ENCODE peak calls at places on chromosomes 5 and 9, in six cellular contexts. One of them, this sample, is unnamed.

GRCh38 chr5:133236976-133237375 is 185.2 kb downstream of the HSPA4 start:
- DNase-seq in progenitor cell of endocrine pancreas: no peak
- DNase-seq in GM13976: no peak
- DNase-seq in lower leg skin: no peak
- DNase-seq in mesothelial cell of epicardium: no peak
- DNase-seq in body of pancreas: no peak
- DNase-seq in this sample: no peak

GRCh38 chr5:39211773-39212172 is 7.6 kb downstream of the FYB1 start:
- DNase-seq in GM13976: no peak
- DNase-seq in body of pancreas: no peak
- DNase-seq in lower leg skin: no peak
- DNase-seq in progenitor cell of endocrine pancreas: no peak
- DNase-seq in mesothelial cell of epicardium: no peak
- DNase-seq in this sample: no peak

GRCh38 chr9:114958021-114958846 is 27.8 kb upstream of the TNFSF8 start:
- DNase-seq in body of pancreas: peak
- DNase-seq in GM13976: no peak
- DNase-seq in lower leg skin: peak
- DNase-seq in mesothelial cell of epicardium: no peak
- DNase-seq in progenitor cell of endocrine pancreas: no peak
- DNase-seq in this sample: no peak

GRCh38 chr5:96968614-96969013 is 32.7 kb downstream of the LNPEP start:
- DNase-seq in mesothelial cell of epicardium: no peak
- DNase-seq in lower leg skin: no peak
- DNase-seq in body of pancreas: no peak
- DNase-seq in GM13976: no peak
- DNase-seq in progenitor cell of endocrine pancreas: no peak
- DNase-seq in this sample: no peak

GRCh38 chr9:109331353-109331752 is 10.5 kb upstream of the EPB41L4B start:
- DNase-seq in body of pancreas: peak
- DNase-seq in progenitor cell of endocrine pancreas: no peak
- DNase-seq in mesothelial cell of epicardium: no peak
- DNase-seq in lower leg skin: peak
- DNase-seq in GM13976: no peak
- DNase-seq in this sample: no peak

GRCh38 chr5:53035868-53036381 is 46.8 kb downstream of the ITGA2 start:
- DNase-seq in GM13976: peak
- DNase-seq in mesothelial cell of epicardium: no peak
- DNase-seq in body of pancreas: no peak
- DNase-seq in progenitor cell of endocrine pancreas: no peak
- DNase-seq in lower leg skin: no peak
- DNase-seq in this sample: no peak

GRCh38 chr5:113321266-113321665 is 113.5 kb downstream of the TSSK1B start:
- DNase-seq in lower leg skin: no peak
- DNase-seq in GM13976: no peak
- DNase-seq in mesothelial cell of epicardium: no peak
- DNase-seq in progenitor cell of endocrine pancreas: no peak
- DNase-seq in body of pancreas: no peak
- DNase-seq in this sample: no peak

GRCh38 chr5:172763120-172763464 is 7.9 kb downstream of the DUSP1 start:
- DNase-seq in body of pancreas: no peak
- DNase-seq in GM13976: no peak
- DNase-seq in mesothelial cell of epicardium: no peak
- DNase-seq in progenitor cell of endocrine pancreas: no peak
- DNase-seq in lower leg skin: no peak
- DNase-seq in this sample: no peak

GRCh38 chr5:121630402-121630801 is 221.3 kb upstream of the FTMT start:
- DNase-seq in progenitor cell of endocrine pancreas: no peak
- DNase-seq in mesothelial cell of epicardium: no peak
- DNase-seq in body of pancreas: no peak
- DNase-seq in GM13976: no peak
- DNase-seq in lower leg skin: no peak
- DNase-seq in this sample: no peak
- TF ChIP-seq CTCF in progenitor cell of endocrine pancreas: no peak
- TF ChIP-seq CTCF in mesothelial cell of epicardium: no peak
- TF ChIP-seq CTCF in body of pancreas: no peak
- TF ChIP-seq CTCF in GM13976: no peak
- TF ChIP-seq CTCF in lower leg skin: no peak
- TF ChIP-seq CTCF in this sample: peak

DNA sequence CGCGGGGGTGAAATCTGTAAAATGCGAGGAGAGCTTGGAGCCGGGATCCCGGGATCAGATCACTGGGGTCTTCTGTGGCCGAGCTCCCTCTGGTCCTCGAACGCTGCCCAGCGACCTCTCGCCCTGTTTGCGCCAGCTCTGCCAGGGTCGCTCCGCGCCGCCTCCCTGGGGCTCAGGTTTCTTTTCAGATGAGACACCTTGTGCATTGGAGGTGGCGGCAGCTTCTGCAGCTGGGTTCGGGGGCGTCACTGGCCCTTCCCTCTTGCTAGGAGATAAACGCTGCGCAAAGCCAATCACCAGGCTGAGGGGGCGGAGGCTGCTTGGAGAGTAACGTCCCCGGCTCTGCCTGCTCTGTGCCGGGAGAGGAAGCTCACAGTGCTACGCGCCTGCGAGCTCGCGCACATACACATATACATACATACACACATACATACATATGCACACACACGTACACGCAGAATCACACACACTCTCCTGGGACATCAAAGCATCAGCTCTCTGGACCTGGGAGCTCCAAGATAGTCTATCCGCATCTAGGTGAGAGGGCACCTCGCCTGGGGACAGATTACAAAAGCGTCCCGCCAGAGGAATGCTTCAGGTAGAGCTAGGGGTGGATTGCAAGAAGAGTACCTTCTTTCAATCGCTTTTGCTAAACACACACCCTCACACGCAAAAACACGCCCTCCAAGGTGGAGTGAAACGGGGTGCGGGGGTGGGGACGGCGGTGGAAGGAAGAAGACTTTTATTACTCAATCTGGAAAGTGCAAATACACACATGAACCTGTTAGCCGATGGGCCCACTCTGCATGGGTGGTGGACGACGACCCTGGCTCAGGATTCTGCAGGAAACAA is at the start of gene ST8SIA4:
- DNase-seq in progenitor cell of endocrine pancreas: peak
- DNase-seq in body of pancreas: peak
- DNase-seq in lower leg skin: peak
- DNase-seq in GM13976: peak
- DNase-seq in mesothelial cell of epicardium: peak
- DNase-seq in this sample: no peak
- TF ChIP-seq CTCF in progenitor cell of endocrine pancreas: no peak
- TF ChIP-seq CTCF in body of pancreas: no peak
- TF ChIP-seq CTCF in lower leg skin: no peak
- TF ChIP-seq CTCF in GM13976: no peak
- TF ChIP-seq CTCF in mesothelial cell of epicardium: no peak
- TF ChIP-seq CTCF in this sample: no peak

DNA sequence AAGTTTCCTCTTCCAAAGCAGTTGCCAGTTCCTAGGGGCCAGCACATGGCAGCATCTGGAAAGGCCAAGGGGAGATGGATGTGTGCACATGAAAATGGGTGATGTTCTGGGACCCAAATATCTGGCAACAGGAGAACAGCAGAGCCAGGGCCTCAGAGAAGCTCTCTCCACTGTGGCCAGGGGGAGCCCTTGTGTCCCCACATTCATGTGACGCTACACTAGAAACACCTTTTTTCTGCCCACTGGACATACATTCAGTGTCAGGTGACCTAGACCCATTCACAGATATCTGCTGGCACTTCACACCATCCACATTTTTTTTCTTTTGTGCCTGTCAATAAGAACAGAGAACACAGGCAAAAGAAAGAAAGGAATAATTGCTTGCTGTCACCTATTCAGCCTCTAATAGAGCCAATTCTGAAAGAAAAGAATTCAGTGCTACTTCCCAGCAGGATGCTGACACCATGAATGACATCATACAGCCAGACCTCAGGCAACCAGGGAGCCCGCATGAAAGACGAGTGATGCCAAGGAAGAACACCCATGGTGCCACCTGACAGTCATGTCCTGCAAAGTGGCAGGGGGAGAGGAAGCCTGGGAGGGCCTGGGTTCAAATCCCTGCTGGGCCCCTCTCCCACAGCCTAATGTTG is 205.1 kb upstream of the TAS2R1 start:
- DNase-seq in progenitor cell of endocrine pancreas: no peak
- DNase-seq in GM13976: no peak
- DNase-seq in mesothelial cell of epicardium: no peak
- DNase-seq in lower leg skin: no peak
- DNase-seq in body of pancreas: no peak
- DNase-seq in this sample: no peak
- TF ChIP-seq CTCF in progenitor cell of endocrine pancreas: peak
- TF ChIP-seq CTCF in GM13976: no peak
- TF ChIP-seq CTCF in mesothelial cell of epicardium: no peak
- TF ChIP-seq CTCF in lower leg skin: no peak
- TF ChIP-seq CTCF in body of pancreas: no peak
- TF ChIP-seq CTCF in this sample: peak

DNA sequence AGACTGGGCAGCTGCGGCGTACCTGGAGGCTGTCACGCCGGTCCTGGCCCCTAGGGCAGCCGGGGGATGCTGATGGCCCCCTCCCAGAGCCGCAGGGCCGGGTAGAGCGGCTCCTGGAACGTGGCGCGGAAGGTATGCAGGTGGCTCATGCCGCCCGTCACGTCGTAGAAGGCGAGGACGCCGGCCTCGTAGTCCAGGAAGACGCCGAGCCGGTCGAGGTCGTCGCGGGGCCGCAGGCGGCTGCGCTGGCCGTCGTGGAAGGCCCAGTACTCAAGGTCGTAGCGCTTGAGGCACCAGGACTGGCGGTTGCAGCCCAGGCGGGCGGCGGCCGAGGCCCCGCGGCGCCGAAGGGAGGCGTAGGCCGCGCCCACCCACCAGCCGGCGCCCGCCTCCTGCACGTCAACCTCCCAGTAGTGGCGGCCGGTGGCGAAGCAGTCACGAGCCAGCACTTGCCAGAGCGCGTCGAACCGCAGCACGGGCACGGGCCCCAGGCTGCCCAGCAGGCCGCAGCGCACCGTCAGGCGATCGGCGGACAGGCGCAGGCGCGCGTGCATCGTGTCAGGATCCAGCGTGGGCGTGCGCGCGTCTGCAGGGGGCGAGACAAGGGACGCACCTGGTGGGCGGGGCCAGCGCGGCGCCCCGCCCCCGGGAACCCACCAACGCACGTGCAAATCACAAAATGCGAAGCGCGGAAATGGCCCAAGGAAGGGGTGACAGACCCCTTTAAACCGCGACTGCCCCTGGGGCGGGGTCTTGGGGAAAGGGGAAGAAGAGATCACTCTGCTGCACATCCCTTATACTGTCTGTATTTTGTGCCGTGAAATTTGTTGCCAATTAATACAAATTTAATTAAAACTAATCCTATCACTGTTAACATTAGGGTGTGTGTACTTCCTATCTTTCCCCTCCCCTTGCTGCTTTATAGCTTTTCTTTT is 31.2 kb downstream of the NANS start:
- DNase-seq in GM13976: peak
- DNase-seq in progenitor cell of endocrine pancreas: peak
- DNase-seq in mesothelial cell of epicardium: no peak
- DNase-seq in body of pancreas: peak
- DNase-seq in lower leg skin: no peak
- DNase-seq in this sample: no peak
- TF ChIP-seq CTCF in GM13976: no peak
- TF ChIP-seq CTCF in progenitor cell of endocrine pancreas: peak
- TF ChIP-seq CTCF in mesothelial cell of epicardium: no peak
- TF ChIP-seq CTCF in body of pancreas: no peak
- TF ChIP-seq CTCF in lower leg skin: no peak
- TF ChIP-seq CTCF in this sample: no peak

DNA sequence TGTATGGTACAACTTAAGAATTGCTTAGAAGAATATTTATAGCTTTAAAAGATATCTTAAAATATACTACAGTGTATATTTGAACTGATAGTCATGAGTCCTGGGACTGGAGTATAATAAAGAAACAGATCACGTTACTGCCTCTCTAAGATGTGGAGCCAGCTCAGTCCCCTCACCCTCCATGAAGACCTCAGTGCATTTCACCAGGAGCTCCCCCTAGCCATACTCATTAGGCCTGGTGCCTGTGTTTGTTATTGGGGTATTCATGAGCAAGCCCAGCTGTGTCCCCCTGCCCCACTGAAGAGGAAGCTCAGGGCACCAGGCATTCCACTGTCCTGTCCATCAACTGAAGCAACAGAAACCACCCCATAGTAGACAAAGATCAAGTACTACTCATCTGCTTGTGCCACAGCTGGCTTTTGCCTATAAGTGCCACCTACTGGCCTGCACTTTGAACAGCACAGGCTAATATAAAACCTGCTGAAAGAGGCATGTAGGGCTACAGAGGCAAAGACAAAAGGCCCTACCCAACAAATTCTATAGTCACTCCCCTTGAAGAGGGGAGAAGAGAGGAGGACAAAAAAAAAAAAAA is 850.2 kb upstream of the NUDT12 start:
- DNase-seq in lower leg skin: no peak
- DNase-seq in mesothelial cell of epicardium: no peak
- DNase-seq in body of pancreas: no peak
- DNase-seq in GM13976: peak
- DNase-seq in progenitor cell of endocrine pancreas: no peak
- DNase-seq in this sample: no peak
- TF ChIP-seq CTCF in lower leg skin: no peak
- TF ChIP-seq CTCF in mesothelial cell of epicardium: no peak
- TF ChIP-seq CTCF in body of pancreas: peak
- TF ChIP-seq CTCF in GM13976: peak
- TF ChIP-seq CTCF in progenitor cell of endocrine pancreas: peak
- TF ChIP-seq CTCF in this sample: peak